ENCODE peak calls at places on chromosomes 3 and 15, in six cellular contexts. One of them, this sample, is unnamed. For H3K4me1, the result is how much of the 10 kb centered on the place peaks cover.

GRCh38 chr15:98554272-98555172 is 93.8 kb upstream of the IGF1R start:
- DNase-seq in right atrium auricular region: no peak
- DNase-seq in cardiac muscle cell: no peak
- DNase-seq in iPS DF 6.9: no peak
- DNase-seq in testis: no peak
- DNase-seq in pancreas: no peak
- DNase-seq in this sample: no peak

GRCh38 chr3:113758389-113759029 is 11.7 kb downstream of the ATP6V1A start:
- DNase-seq in right atrium auricular region: no peak
- DNase-seq in cardiac muscle cell: peak
- DNase-seq in iPS DF 6.9: no peak
- DNase-seq in testis: no peak
- DNase-seq in pancreas: no peak
- DNase-seq in this sample: no peak

GRCh38 chr15:45715528-45715927 is 80.7 kb downstream of the SQOR start:
- DNase-seq in right atrium auricular region: no peak
- DNase-seq in cardiac muscle cell: peak
- DNase-seq in iPS DF 6.9: no peak
- DNase-seq in testis: no peak
- DNase-seq in pancreas: no peak
- DNase-seq in this sample: no peak

GRCh38 chr3:152209060-152209459 is 59.7 kb upstream of the MBNL1 start:
- DNase-seq in right atrium auricular region: no peak
- DNase-seq in cardiac muscle cell: no peak
- DNase-seq in iPS DF 6.9: no peak
- DNase-seq in testis: no peak
- DNase-seq in pancreas: no peak
- DNase-seq in this sample: no peak

GRCh38 chr3:46639221-46639620 is 26.9 kb downstream of the FAM240A start:
- DNase-seq in right atrium auricular region: no peak
- DNase-seq in cardiac muscle cell: no peak
- DNase-seq in iPS DF 6.9: no peak
- DNase-seq in testis: no peak
- DNase-seq in pancreas: no peak
- DNase-seq in this sample: no peak

GRCh38 chr3:12392101-12392878 is 92.0 kb upstream of the TSEN2 start:
- DNase-seq in right atrium auricular region: no peak
- DNase-seq in cardiac muscle cell: no peak
- DNase-seq in iPS DF 6.9: no peak
- DNase-seq in testis: no peak
- DNase-seq in pancreas: no peak
- DNase-seq in this sample: no peak

GRCh38 chr15:57248074-57248473 is 128.2 kb upstream of the CGNL1 start:
- DNase-seq in right atrium auricular region: no peak
- DNase-seq in cardiac muscle cell: no peak
- DNase-seq in iPS DF 6.9: no peak
- DNase-seq in testis: no peak
- DNase-seq in pancreas: no peak
- DNase-seq in this sample: no peak

GRCh38 chr3:95333826-95334225 is 1271.0 kb downstream of the NSUN3 start:
- DNase-seq in right atrium auricular region: no peak
- DNase-seq in cardiac muscle cell: no peak
- DNase-seq in iPS DF 6.9: no peak
- DNase-seq in testis: no peak
- DNase-seq in pancreas: no peak
- DNase-seq in this sample: no peak

GRCh38 chr3:5391226-5391625 is 203.7 kb downstream of the EDEM1 start:
- DNase-seq in right atrium auricular region: no peak
- DNase-seq in cardiac muscle cell: no peak
- DNase-seq in iPS DF 6.9: no peak
- DNase-seq in testis: no peak
- DNase-seq in pancreas: no peak
- DNase-seq in this sample: no peak

GRCh38 chr3:115648559-115648958 is 25.2 kb downstream of the GAP43 start:
- DNase-seq in right atrium auricular region: no peak
- DNase-seq in cardiac muscle cell: no peak
- DNase-seq in iPS DF 6.9: no peak
- DNase-seq in testis: no peak
- DNase-seq in pancreas: no peak
- DNase-seq in this sample: no peak

GRCh38 chr3:111667621-111668239 is 72.6 kb upstream of the ZBED2 start:
- DNase-seq in right atrium auricular region: no peak
- DNase-seq in cardiac muscle cell: peak
- DNase-seq in iPS DF 6.9: no peak
- DNase-seq in testis: peak
- DNase-seq in pancreas: no peak
- DNase-seq in this sample: no peak

GRCh38 chr15:51697150-51697549 is 15.8 kb downstream of the SCG3 start:
- DNase-seq in right atrium auricular region: no peak
- DNase-seq in cardiac muscle cell: no peak
- DNase-seq in iPS DF 6.9: no peak
- DNase-seq in testis: no peak
- DNase-seq in pancreas: no peak
- DNase-seq in this sample: no peak

GRCh38 chr3:31341130-31341529 is 191.6 kb upstream of the STT3B start:
- DNase-seq in right atrium auricular region: no peak
- DNase-seq in cardiac muscle cell: no peak
- DNase-seq in iPS DF 6.9: peak
- DNase-seq in testis: peak
- DNase-seq in pancreas: no peak
- DNase-seq in this sample: no peak

GRCh38 chr3:128411574-128412064 is 55.1 kb downstream of the DNAJB8 start:
- DNase-seq in right atrium auricular region: no peak
- DNase-seq in cardiac muscle cell: no peak
- DNase-seq in iPS DF 6.9: no peak
- DNase-seq in testis: no peak
- DNase-seq in pancreas: no peak
- DNase-seq in this sample: no peak

DNA sequence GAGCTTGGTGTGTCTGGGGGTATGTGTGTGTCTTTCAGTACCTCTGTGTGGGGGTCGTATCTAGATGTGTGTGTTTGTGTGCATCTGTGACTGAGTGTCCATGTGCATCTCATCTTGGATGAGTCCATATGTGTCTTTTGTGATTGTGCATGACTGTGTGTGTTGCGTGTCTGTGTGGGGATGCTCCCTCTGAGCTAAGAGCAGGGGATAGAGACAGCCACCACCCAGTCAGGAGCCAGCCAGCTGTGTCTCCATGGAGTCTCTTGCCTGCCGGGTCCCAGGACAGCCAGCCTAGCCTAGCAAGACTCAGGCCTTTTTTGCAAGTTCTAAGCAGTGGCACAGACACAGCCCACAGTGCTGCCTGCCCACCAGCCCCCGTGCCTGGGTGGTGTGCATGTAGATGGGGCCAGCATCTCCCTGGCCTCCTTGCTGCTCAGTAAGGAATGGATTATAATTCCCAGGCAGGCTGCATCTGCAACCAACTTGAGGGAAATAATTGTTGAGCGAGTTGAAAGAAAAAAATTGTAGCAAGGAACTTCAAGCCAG is 36.1 kb upstream of the MRPS22 start:
- DNase-seq in right atrium auricular region: no peak
- DNase-seq in cardiac muscle cell: no peak
- DNase-seq in iPS DF 6.9: no peak
- DNase-seq in testis: no peak
- DNase-seq in pancreas: no peak
- DNase-seq in this sample: no peak
- H3K4me1 ChIP-seq in right atrium auricular region: under half
- H3K4me1 ChIP-seq in cardiac muscle cell: under half
- H3K4me1 ChIP-seq in iPS DF 6.9: under half
- H3K4me1 ChIP-seq in testis: under half
- H3K4me1 ChIP-seq in pancreas: under half
- H3K4me1 ChIP-seq in this sample: under half

DNA sequence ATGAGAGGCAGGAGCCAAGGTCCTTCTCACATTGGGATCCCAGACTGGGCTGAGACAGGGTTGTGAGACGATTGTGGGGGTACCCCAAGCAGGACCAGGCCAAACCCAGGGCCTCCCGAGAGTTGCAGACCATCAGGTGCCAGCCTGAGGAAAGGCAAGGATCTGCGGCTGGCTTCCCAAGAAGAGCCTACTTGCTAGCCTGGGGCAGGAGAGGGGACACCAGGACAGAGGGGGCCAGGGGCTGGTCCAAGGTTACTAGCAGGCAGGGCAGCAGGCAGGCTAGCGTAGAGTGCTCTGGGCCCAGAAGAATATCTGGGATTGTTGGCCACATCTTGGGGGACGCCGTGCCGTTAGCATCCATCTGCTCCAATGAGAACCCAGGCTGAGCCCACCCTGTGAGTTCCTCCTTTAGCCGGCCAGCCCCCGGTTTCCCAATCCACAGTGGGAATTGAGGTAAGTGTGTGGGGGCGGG is 546 bp downstream of the CISH start:
- DNase-seq in right atrium auricular region: no peak
- DNase-seq in cardiac muscle cell: no peak
- DNase-seq in iPS DF 6.9: no peak
- DNase-seq in testis: no peak
- DNase-seq in pancreas: no peak
- DNase-seq in this sample: no peak
- H3K4me1 ChIP-seq in right atrium auricular region: half or more
- H3K4me1 ChIP-seq in cardiac muscle cell: under half
- H3K4me1 ChIP-seq in iPS DF 6.9: under half
- H3K4me1 ChIP-seq in testis: under half
- H3K4me1 ChIP-seq in pancreas: under half
- H3K4me1 ChIP-seq in this sample: half or more

GRCh38 chr15:75453703-75454470 is 2.4 kb upstream of the SIN3A start:
- DNase-seq in right atrium auricular region: peak
- DNase-seq in cardiac muscle cell: peak
- DNase-seq in iPS DF 6.9: peak
- DNase-seq in testis: peak
- DNase-seq in pancreas: peak
- DNase-seq in this sample: peak

GRCh38 chr15:75451674-75452363 is at the start of gene SIN3A:
- DNase-seq in right atrium auricular region: peak
- DNase-seq in cardiac muscle cell: peak
- DNase-seq in iPS DF 6.9: peak
- DNase-seq in testis: peak
- DNase-seq in pancreas: peak
- DNase-seq in this sample: peak

GRCh38 chr15:75451202-75451673 is 252 bp downstream of the SIN3A start:
- DNase-seq in right atrium auricular region: no peak
- DNase-seq in cardiac muscle cell: no peak
- DNase-seq in iPS DF 6.9: no peak
- DNase-seq in testis: no peak
- DNase-seq in pancreas: no peak
- DNase-seq in this sample: peak

GRCh38 chr15:75452968-75453702 is 1.6 kb upstream of the SIN3A start:
- DNase-seq in right atrium auricular region: peak
- DNase-seq in cardiac muscle cell: peak
- DNase-seq in iPS DF 6.9: peak
- DNase-seq in testis: peak
- DNase-seq in pancreas: peak
- DNase-seq in this sample: peak

GRCh38 chr15:75452364-75452967 is 976 bp upstream of the SIN3A start:
- DNase-seq in right atrium auricular region: peak
- DNase-seq in cardiac muscle cell: peak
- DNase-seq in iPS DF 6.9: peak
- DNase-seq in testis: peak
- DNase-seq in pancreas: peak
- DNase-seq in this sample: peak
- H3K4me1 ChIP-seq in right atrium auricular region: under half
- H3K4me1 ChIP-seq in cardiac muscle cell: under half
- H3K4me1 ChIP-seq in iPS DF 6.9: under half
- H3K4me1 ChIP-seq in testis: under half
- H3K4me1 ChIP-seq in pancreas: under half
- H3K4me1 ChIP-seq in this sample: under half

DNA sequence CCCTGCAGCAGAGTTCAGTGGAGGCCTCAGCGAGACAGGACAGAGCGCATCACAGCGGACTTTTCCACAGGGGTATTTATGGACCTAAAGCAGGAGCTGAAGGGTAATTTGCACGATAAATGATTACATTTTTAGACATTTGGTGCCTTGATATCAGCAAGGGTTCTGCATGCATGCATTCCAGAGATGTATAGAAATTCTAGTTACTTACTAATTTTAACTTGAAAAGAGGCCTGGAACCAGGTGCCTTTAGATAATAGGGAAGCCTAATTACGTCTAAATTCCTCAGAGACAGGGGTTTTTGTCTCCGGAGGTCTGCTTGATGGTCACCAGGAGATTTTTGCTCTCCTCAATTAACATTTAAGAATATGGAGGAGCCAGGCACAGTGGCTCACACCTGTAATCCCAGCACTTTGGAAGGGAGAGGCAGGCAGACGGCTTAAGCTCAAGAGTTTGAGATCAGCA is 79.8 kb upstream of the MFGE8 start:
- DNase-seq in right atrium auricular region: no peak
- DNase-seq in cardiac muscle cell: no peak
- DNase-seq in iPS DF 6.9: no peak
- DNase-seq in testis: no peak
- DNase-seq in pancreas: no peak
- DNase-seq in this sample: no peak
- H3K4me1 ChIP-seq in right atrium auricular region: under half
- H3K4me1 ChIP-seq in cardiac muscle cell: under half
- H3K4me1 ChIP-seq in iPS DF 6.9: under half
- H3K4me1 ChIP-seq in testis: under half
- H3K4me1 ChIP-seq in pancreas: under half
- H3K4me1 ChIP-seq in this sample: under half

GRCh38 chr3:195800240-195800639 is 11.5 kb downstream of the MUC4 start:
- DNase-seq in right atrium auricular region: no peak
- DNase-seq in cardiac muscle cell: peak
- DNase-seq in iPS DF 6.9: no peak
- DNase-seq in testis: no peak
- DNase-seq in pancreas: no peak
- DNase-seq in this sample: no peak

GRCh38 chr3:195802261-195802701 is 9.4 kb downstream of the MUC4 start:
- DNase-seq in right atrium auricular region: no peak
- DNase-seq in cardiac muscle cell: no peak
- DNase-seq in iPS DF 6.9: no peak
- DNase-seq in testis: peak
- DNase-seq in pancreas: no peak
- DNase-seq in this sample: peak

GRCh38 chr3:195802795-195803194 is 8.9 kb downstream of the MUC4 start:
- DNase-seq in right atrium auricular region: no peak
- DNase-seq in cardiac muscle cell: no peak
- DNase-seq in iPS DF 6.9: no peak
- DNase-seq in testis: peak
- DNase-seq in pancreas: no peak
- DNase-seq in this sample: peak

GRCh38 chr3:195803309-195803908 is 8.3 kb downstream of the MUC4 start:
- DNase-seq in right atrium auricular region: no peak
- DNase-seq in cardiac muscle cell: no peak
- DNase-seq in iPS DF 6.9: no peak
- DNase-seq in testis: peak
- DNase-seq in pancreas: no peak
- DNase-seq in this sample: no peak

GRCh38 chr3:195801251-195802183 is 10.2 kb downstream of the MUC4 start:
- DNase-seq in right atrium auricular region: no peak
- DNase-seq in cardiac muscle cell: no peak
- DNase-seq in iPS DF 6.9: no peak
- DNase-seq in testis: no peak
- DNase-seq in pancreas: no peak
- DNase-seq in this sample: peak
- H3K4me1 ChIP-seq in right atrium auricular region: under half
- H3K4me1 ChIP-seq in cardiac muscle cell: under half
- H3K4me1 ChIP-seq in iPS DF 6.9: under half
- H3K4me1 ChIP-seq in testis: under half
- H3K4me1 ChIP-seq in pancreas: under half
- H3K4me1 ChIP-seq in this sample: under half